ENCODE peak calls at places on chromosomes 3 and 15, in seven cellular contexts. Y is nephron progenitor cell, Z is RWPE1, R is GM04504, E is GM13977, A is NCI-H460, X is H1. L is an unnamed sample.

GRCh38 chr3:174232658-174233429 is 626.3 kb upstream of the NAALADL2 start:
- DNase-seq in E (no peak), X (peak; percentile 51), A (no peak), Z (no peak), Y (no peak), R (no peak), L (no peak)

GRCh38 chr3:21017115-21017852 is 733.7 kb downstream of the ZNF385D start:
- DNase-seq in Y (no peak), X (peak; percentile 78), Z (peak; percentile 74), R (no peak), A (no peak), E (no peak), L (no peak)

GRCh38 chr15:79166311-79166955 is 75.9 kb upstream of the RASGRF1 start:
- DNase-seq in Z (no peak), X (no peak), R (no peak), A (no peak), E (no peak), Y (no peak), L (no peak)

GRCh38 chr15:22884344-22884743 is 45.9 kb downstream of the NIPA2 start:
- DNase-seq in Z (no peak), Y (no peak), X (no peak), A (peak; percentile 16), R (no peak), E (no peak), L (no peak)

GRCh38 chr3:197000211-197000610 is 29.4 kb downstream of the MELTF start:
- DNase-seq in E (no peak), Z (peak; percentile 50), Y (no peak), X (no peak), A (no peak), R (no peak), L (no peak)

GRCh38 chr3:11820540-11821041 is 26.1 kb downstream of the TAMM41 start:
- DNase-seq in Y (peak; percentile 9), R (peak; percentile 40), X (no peak), E (peak; percentile 42), Z (no peak), A (no peak), L (no peak)

GRCh38 chr3:120170223-120170622 is 76.0 kb upstream of the GSK3B start:
- DNase-seq in A (no peak), Y (no peak), Z (peak; percentile 86), X (no peak), R (peak; percentile 65), E (no peak), L (no peak)

GRCh38 chr3:44942202-44942921 is 33.6 kb downstream of the ZDHHC3 start:
- DNase-seq in Z (peak; percentile 69), R (no peak), A (no peak), Y (no peak), X (no peak), E (no peak), L (no peak)

GRCh38 chr15:55283295-55284147 is 6.1 kb downstream of the RAB27A start:
- DNase-seq in Y (no peak), Z (no peak), A (no peak), R (no peak), E (no peak), X (no peak), L (no peak)

GRCh38 chr3:154062513-154062912 is 58.7 kb upstream of the ARHGEF26 start:
- DNase-seq in Z (no peak), E (no peak), R (no peak), X (no peak), Y (no peak), A (no peak), L (no peak)

GRCh38 chr3:78178209-78178608 is 1138.3 kb downstream of the ROBO2 start:
- DNase-seq in A (no peak), X (no peak), R (no peak), E (no peak), Z (no peak), Y (no peak), L (no peak)

GRCh38 chr3:122533931-122534334 is 19.2 kb upstream of the KPNA1 start:
- DNase-seq in X (no peak), R (peak; percentile 68), Z (peak; percentile 88), A (peak; percentile 41), Y (no peak), E (peak; percentile 82), L (no peak)

GRCh38 chr3:79140718-79141117 is 627.1 kb downstream of the ROBO1 start:
- DNase-seq in Y (no peak), X (no peak), R (peak; percentile 37), A (no peak), Z (no peak), E (no peak), L (no peak)

GRCh38 chr15:94174399-94174802 is 57.0 kb upstream of the MCTP2 start:
- DNase-seq in A (no peak), X (no peak), R (peak; percentile 5), Z (peak; percentile 46), E (peak; percentile 19), Y (no peak), L (no peak)

GRCh38 chr3:9201278-9201677 is 48.2 kb downstream of the SRGAP3 start:
- DNase-seq in R (peak; percentile 51), Y (no peak), A (no peak), Z (no peak), X (no peak), E (no peak), L (no peak)

GRCh38 chr3:33577588-33577987 is 137.4 kb upstream of the UBP1 start:
- DNase-seq in R (no peak), Y (no peak), Z (no peak), A (no peak), X (no peak), E (no peak), L (no peak)

GRCh38 chr3:167876603-167877325 is 141.2 kb downstream of the SERPINI1 start:
- DNase-seq in Y (no peak), Z (peak; percentile 27), X (no peak), A (no peak), E (no peak), R (peak; percentile 35), L (no peak)

GRCh38 chr3:110576962-110577361 is 494.7 kb upstream of the NECTIN3 start:
- DNase-seq in X (peak; percentile 56), E (no peak), Y (no peak), R (peak; percentile 95), A (peak; percentile 17), Z (peak; percentile 72), L (no peak)

GRCh38 chr15:57697588-57697987 is 8.9 kb upstream of the POLR2M start:
- DNase-seq in A (no peak), Z (no peak), E (no peak), Y (no peak), X (no peak), R (no peak), L (no peak)

GRCh38 chr3:44021646-44022594 is 219.8 kb upstream of the TOPAZ1 start:
- DNase-seq in R (no peak), E (no peak), Y (peak; percentile 57), X (peak; percentile 59), A (no peak), Z (no peak), L (no peak)

GRCh38 chr3:134009345-134010000 is 20.3 kb downstream of the SLCO2A1 start:
- DNase-seq in A (no peak), Y (no peak), E (no peak), R (no peak), Z (no peak), X (no peak), L (no peak)

GRCh38 chr3:100915706-100916105 is 77.5 kb downstream of the ABI3BP start:
- DNase-seq in R (no peak), X (no peak), A (no peak), Y (no peak), E (no peak), Z (no peak), L (no peak)